ENCODE peak calls at places on chromosomes 16 and 17, in four cellular contexts. X, Q, H and M are unnamed samples.

GRCh38 chr16:83903739-83904138 is 4.8 kb downstream of the MLYCD start:
- DNase-seq in X (no peak), Q (peak; percentile 88), H (no peak), M (no peak)

GRCh38 chr17:47621293-47622178 is 28.2 kb upstream of the KPNB1 start:
- DNase-seq in X (peak; percentile 90), Q (peak; percentile 52), H (peak; percentile 91), M (no peak)

GRCh38 chr17:50141750-50142119 is 8.7 kb downstream of the PPP1R9B start:
- DNase-seq in X (no peak), Q (no peak), H (no peak), M (no peak)

GRCh38 chr17:72556944-72557826 is 436.4 kb downstream of the SOX9 start:
- DNase-seq in X (peak; percentile 95), Q (peak; percentile 57), H (peak; percentile 93), M (peak; percentile 86)

GRCh38 chr17:48393271-48393670 is 36.7 kb downstream of the SKAP1 start:
- DNase-seq in X (no peak), Q (no peak), H (no peak), M (no peak)

GRCh38 chr17:29162909-29163341 is 17.3 kb downstream of the MYO18A start:
- DNase-seq in X (no peak), Q (no peak), H (no peak), M (no peak)

GRCh38 chr17:57518587-57519118 is 226.4 kb downstream of the CCDC182 start:
- DNase-seq in X (no peak), Q (peak; percentile 87), H (no peak), M (no peak)

GRCh38 chr17:77304746-77305473 is 164.1 kb downstream of the SEC14L1 start:
- DNase-seq in X (no peak), Q (no peak), H (no peak), M (no peak)

GRCh38 chr17:17757944-17758343 is 76.7 kb downstream of the RAI1 start:
- DNase-seq in X (no peak), Q (no peak), H (no peak), M (no peak)

GRCh38 chr16:4313563-4314531 is 2.0 kb upstream of the GLIS2 start:
- DNase-seq in X (peak; percentile 84), Q (no peak), H (peak; percentile 97), M (peak; percentile 79)

GRCh38 chr16:30473231-30474061 is 904 bp downstream of the ITGAL start:
- DNase-seq in X (no peak), Q (no peak), H (no peak), M (peak; percentile 73)

GRCh38 chr16:53523971-53524548 is 21.1 kb upstream of the AKTIP start:
- DNase-seq in X (no peak), Q (no peak), H (no peak), M (no peak)

GRCh38 chr16:69143116-69143515 is 10.7 kb downstream of the UTP4 start:
- DNase-seq in X (no peak), Q (no peak), H (peak; percentile 40), M (no peak)

GRCh38 chr16:67145746-67146145 is 5.1 kb downstream of the B3GNT9 start:
- DNase-seq in X (no peak), Q (no peak), H (no peak), M (no peak)

GRCh38 chr17:74702132-74702876 is 10.4 kb downstream of the CD300LF start:
- DNase-seq in X (no peak), Q (no peak), H (no peak), M (no peak)

GRCh38 chr17:69406906-69407305 is 7.6 kb upstream of the MAP2K6 start:
- DNase-seq in X (no peak), Q (no peak), H (no peak), M (no peak)

GRCh38 chr16:11100239-11100750 is 155.7 kb downstream of the SOCS1 start:
- DNase-seq in X (peak; percentile 53), Q (peak; percentile 68), H (no peak), M (peak; percentile 75)

GRCh38 chr17:82275326-82275725 is 1.8 kb upstream of the CSNK1D start:
- DNase-seq in X (no peak), Q (no peak), H (no peak), M (no peak)

GRCh38 chr17:44209786-44210341 is 9.6 kb downstream of the UBTF start:
- DNase-seq in X (no peak), Q (no peak), H (no peak), M (peak; percentile 71)

GRCh38 chr16:89093602-89094251 is at the start of gene ACSF3:
- DNase-seq in X (no peak), Q (peak; percentile 76), H (peak; percentile 68), M (peak; percentile 92)

GRCh38 chr16:85192233-85192632 is 80.0 kb upstream of the CIBAR2 start:
- DNase-seq in X (no peak), Q (no peak), H (no peak), M (no peak)

GRCh38 chr17:58324409-58325288 is 3.9 kb downstream of the TSPOAP1 start:
- DNase-seq in X (no peak), Q (peak; percentile 52), H (no peak), M (no peak)

GRCh38 chr17:10286324-10286723 is 86.5 kb downstream of the MYH13 start:
- DNase-seq in X (no peak), Q (no peak), H (no peak), M (no peak)
- TF ChIP-seq CTCF in X (no peak), Q (no peak), H (no peak), M (no peak)

GRCh38 chr17:19343671-19344151 is 18.8 kb downstream of the B9D1 start:
- DNase-seq in X (peak; percentile 41), Q (no peak), H (no peak), M (no peak)
- TF ChIP-seq CTCF in X (no peak), Q (no peak), H (no peak), M (no peak)

GRCh38 chr16:70331588-70332358 is 14.9 kb upstream of the DDX19A start:
- DNase-seq in X (peak; percentile 37), Q (no peak), H (no peak), M (no peak)
- TF ChIP-seq CTCF in X (peak; percentile 68), Q (peak; percentile 30), H (peak; percentile 50), M (peak; percentile 41)

DNA sequence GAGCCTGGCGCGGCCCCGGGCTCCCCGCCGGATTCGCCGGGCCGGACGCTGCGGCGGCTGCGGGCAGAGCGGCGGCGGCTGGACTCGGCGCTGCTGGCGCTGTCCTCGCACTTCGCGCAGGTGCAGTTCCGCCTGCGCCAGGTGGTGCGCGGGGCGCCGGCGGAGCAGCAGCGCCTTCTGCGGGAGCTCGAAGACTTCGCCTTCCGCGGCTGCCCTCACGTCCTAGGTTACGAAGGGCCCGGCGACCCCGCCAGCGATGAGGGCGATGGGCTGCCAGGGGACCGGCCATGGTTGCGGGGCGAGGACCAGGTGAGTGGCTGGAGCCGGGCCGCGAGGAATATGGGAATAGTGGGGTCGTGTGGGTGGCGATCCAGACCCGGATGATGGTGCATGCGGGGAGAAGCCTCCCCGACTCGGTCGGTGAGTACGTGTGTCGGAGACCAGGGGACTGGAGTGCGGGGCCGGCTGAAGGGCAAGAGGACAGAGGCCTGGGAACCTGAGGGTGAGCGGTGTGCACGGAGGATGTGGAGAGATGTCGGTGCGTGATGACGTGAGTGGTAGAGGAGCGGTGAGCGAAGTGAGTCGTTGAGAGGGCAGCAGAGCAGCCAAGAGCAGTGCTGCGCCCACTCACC is 517 bp downstream of the RUNDC1 start:
- DNase-seq in X (peak; percentile 71), Q (peak; percentile 58), H (peak; percentile 76), M (peak; percentile 85)
- TF ChIP-seq CTCF in X (peak; percentile 34), Q (no peak), H (peak; percentile 27), M (peak; percentile 38)